ENCODE peak calls at places on chromosomes 12 and 14, in four cellular contexts. One of them, this sample, is unnamed.

GRCh38 chr14:100393362-100393761 is 70.2 kb downstream of the SLC25A47 start:
- DNase-seq in CD8-positive, alpha-beta T cell: no peak
- DNase-seq in DMS153: no peak
- DNase-seq in fibroblast of gingiva: no peak
- DNase-seq in this sample: no peak

GRCh38 chr14:34211732-34212131 is 250.3 kb downstream of the SPTSSA start:
- DNase-seq in CD8-positive, alpha-beta T cell: no peak
- DNase-seq in DMS153: no peak
- DNase-seq in fibroblast of gingiva: no peak
- DNase-seq in this sample: no peak

GRCh38 chr14:29317423-29317822 is 550.8 kb downstream of the FOXG1 start:
- DNase-seq in CD8-positive, alpha-beta T cell: no peak
- DNase-seq in DMS153: no peak
- DNase-seq in fibroblast of gingiva: no peak
- DNase-seq in this sample: no peak

GRCh38 chr14:53236708-53237107 is 83.6 kb upstream of the DDHD1 start:
- DNase-seq in fibroblast of gingiva: no peak
- DNase-seq in DMS153: no peak
- DNase-seq in CD8-positive, alpha-beta T cell: no peak
- DNase-seq in this sample: no peak

GRCh38 chr14:100619382-100620305 is 32.4 kb upstream of the BEGAIN start:
- DNase-seq in CD8-positive, alpha-beta T cell: no peak
- DNase-seq in DMS153: no peak
- DNase-seq in fibroblast of gingiva: no peak
- DNase-seq in this sample: no peak

GRCh38 chr14:31070431-31070830 is 44.3 kb upstream of the STRN3 start:
- DNase-seq in fibroblast of gingiva: peak; percentile 78
- DNase-seq in DMS153: no peak
- DNase-seq in CD8-positive, alpha-beta T cell: no peak
- DNase-seq in this sample: no peak

GRCh38 chr12:93924367-93924766 is 224.0 kb upstream of the PLXNC1 start:
- DNase-seq in fibroblast of gingiva: no peak
- DNase-seq in DMS153: no peak
- DNase-seq in CD8-positive, alpha-beta T cell: no peak
- DNase-seq in this sample: no peak

GRCh38 chr14:24080888-24081738 is 9.8 kb downstream of the CPNE6 start:
- DNase-seq in DMS153: peak; percentile 20
- DNase-seq in CD8-positive, alpha-beta T cell: peak; percentile 46
- DNase-seq in fibroblast of gingiva: no peak
- DNase-seq in this sample: peak; percentile 64

GRCh38 chr12:49456280-49456679 is 82.5 kb upstream of the KCNH3 start:
- DNase-seq in DMS153: no peak
- DNase-seq in CD8-positive, alpha-beta T cell: no peak
- DNase-seq in fibroblast of gingiva: no peak
- DNase-seq in this sample: no peak

GRCh38 chr14:96363751-96364336 is 518 bp downstream of the GSKIP start:
- DNase-seq in DMS153: no peak
- DNase-seq in CD8-positive, alpha-beta T cell: peak; percentile 6
- DNase-seq in fibroblast of gingiva: peak; percentile 43
- DNase-seq in this sample: peak; percentile 31

GRCh38 chr12:80988986-80989385 is 51.3 kb upstream of the LIN7A start:
- DNase-seq in DMS153: no peak
- DNase-seq in fibroblast of gingiva: no peak
- DNase-seq in CD8-positive, alpha-beta T cell: no peak
- DNase-seq in this sample: no peak

GRCh38 chr12:109346920-109347319 is 780 bp upstream of the MYO1H start:
- DNase-seq in fibroblast of gingiva: no peak
- DNase-seq in CD8-positive, alpha-beta T cell: no peak
- DNase-seq in DMS153: no peak
- DNase-seq in this sample: no peak

GRCh38 chr12:5518584-5519365 is 86.9 kb downstream of the NTF3 start:
- DNase-seq in CD8-positive, alpha-beta T cell: no peak
- DNase-seq in DMS153: no peak
- DNase-seq in fibroblast of gingiva: no peak
- DNase-seq in this sample: no peak

GRCh38 chr12:26787125-26787495 is 45.9 kb downstream of the ITPR2 start:
- DNase-seq in CD8-positive, alpha-beta T cell: no peak
- DNase-seq in DMS153: no peak
- DNase-seq in fibroblast of gingiva: peak; percentile 61
- DNase-seq in this sample: no peak

GRCh38 chr12:23197266-23197665 is 572.3 kb downstream of the ETNK1 start:
- DNase-seq in CD8-positive, alpha-beta T cell: no peak
- DNase-seq in fibroblast of gingiva: peak; percentile 29
- DNase-seq in DMS153: no peak
- DNase-seq in this sample: no peak

GRCh38 chr12:109502332-109502731 is 24.9 kb downstream of the UBE3B start:
- DNase-seq in fibroblast of gingiva: no peak
- DNase-seq in DMS153: no peak
- DNase-seq in CD8-positive, alpha-beta T cell: no peak
- DNase-seq in this sample: no peak

GRCh38 chr14:68268719-68269118 is 449.1 kb downstream of the RAD51B start:
- DNase-seq in CD8-positive, alpha-beta T cell: no peak
- DNase-seq in fibroblast of gingiva: no peak
- DNase-seq in DMS153: no peak
- DNase-seq in this sample: no peak

GRCh38 chr12:93803408-93803807 is 126.2 kb downstream of the CRADD start:
- DNase-seq in fibroblast of gingiva: peak; percentile 95
- DNase-seq in CD8-positive, alpha-beta T cell: no peak
- DNase-seq in DMS153: no peak
- DNase-seq in this sample: no peak

GRCh38 chr12:65786041-65786440 is 38.2 kb upstream of the HMGA2 start:
- DNase-seq in fibroblast of gingiva: no peak
- DNase-seq in CD8-positive, alpha-beta T cell: no peak
- DNase-seq in DMS153: no peak
- DNase-seq in this sample: no peak

GRCh38 chr12:122850695-122851350 is 15.6 kb downstream of the HIP1R start:
- DNase-seq in fibroblast of gingiva: peak; percentile 48
- DNase-seq in CD8-positive, alpha-beta T cell: no peak
- DNase-seq in DMS153: no peak
- DNase-seq in this sample: no peak

GRCh38 chr14:59254146-59254910 is 65.9 kb downstream of the DAAM1 start:
- DNase-seq in CD8-positive, alpha-beta T cell: no peak
- DNase-seq in fibroblast of gingiva: peak; percentile 98
- DNase-seq in DMS153: no peak
- DNase-seq in this sample: no peak

GRCh38 chr14:100703574-100704220 is 23.0 kb upstream of the DLK1 start:
- DNase-seq in DMS153: no peak
- DNase-seq in CD8-positive, alpha-beta T cell: no peak
- DNase-seq in fibroblast of gingiva: no peak
- DNase-seq in this sample: no peak

GRCh38 chr14:64387232-64387737 is 868 bp upstream of the MTHFD1 start:
- DNase-seq in DMS153: no peak
- DNase-seq in fibroblast of gingiva: peak; percentile 24
- DNase-seq in CD8-positive, alpha-beta T cell: no peak
- DNase-seq in this sample: no peak

This sample was measured in activated gamma-delta T cell treated with Interleukin-2 at 50 U/mL for 16 hours.